ENCODE peak calls at places on chromosome 3, in ten cellular contexts. C, T, F, R, O, P, X, I, A and Z are unnamed samples.

GRCh38 chr3:12444582-12445468 is 39.5 kb upstream of the TSEN2 start:
- DNase-seq in P (peak), X (peak), F (no peak), A (peak), I (no peak), C (no peak), T (peak), O (peak), R (no peak), Z (no peak)

GRCh38 chr3:33211444-33211843 is 7.2 kb downstream of the SUSD5 start:
- DNase-seq in O (peak), C (no peak), R (no peak), T (peak), A (no peak), P (no peak), X (peak), F (no peak), I (no peak), Z (no peak)

GRCh38 chr3:76961284-76961683 is 78.6 kb upstream of the ROBO2 start:
- DNase-seq in T (no peak), X (no peak), P (no peak), F (no peak), R (no peak), I (no peak), A (no peak), C (no peak), O (no peak), Z (no peak)

GRCh38 chr3:76500746-76501275 is 539.1 kb upstream of the ROBO2 start:
- DNase-seq in A (no peak), T (peak), F (no peak), O (peak), C (no peak), I (no peak), X (peak), P (no peak), R (no peak), Z (no peak)

GRCh38 chr3:183218826-183219225 is 34.2 kb upstream of the B3GNT5 start:
- DNase-seq in X (no peak), R (no peak), P (no peak), O (no peak), F (no peak), C (no peak), A (no peak), I (no peak), T (no peak), Z (no peak)

GRCh38 chr3:134754768-134755559 is 40.1 kb upstream of the EPHB1 start:
- DNase-seq in O (peak), A (peak), P (no peak), T (peak), C (peak), R (no peak), I (no peak), X (peak), F (peak), Z (peak)

GRCh38 chr3:178353292-178353814 is 182.9 kb upstream of the KCNMB2 start:
- DNase-seq in C (no peak), T (peak), P (no peak), O (no peak), A (no peak), R (no peak), X (peak), I (no peak), F (no peak), Z (no peak)

GRCh38 chr3:170815930-170816329 is 54.1 kb downstream of the RPL22L1 start:
- DNase-seq in I (no peak), A (no peak), C (no peak), X (no peak), R (no peak), T (no peak), P (no peak), F (no peak), O (no peak), Z (no peak)

GRCh38 chr3:46987485-46988401 is 8.3 kb downstream of the NBEAL2 start:
- DNase-seq in P (no peak), I (peak), T (no peak), X (no peak), A (peak), F (peak), C (peak), O (no peak), R (no peak), Z (peak)

GRCh38 chr3:190387578-190388213 is at the start of gene CLDN16:
- DNase-seq in R (no peak), A (no peak), O (no peak), C (no peak), T (no peak), X (peak), F (no peak), P (no peak), I (no peak), Z (no peak)

GRCh38 chr3:190239325-190239724 is 82.9 kb downstream of the CLDN1 start:
- DNase-seq in X (no peak), A (no peak), T (no peak), C (no peak), O (no peak), F (no peak), R (no peak), I (no peak), P (no peak), Z (peak)

GRCh38 chr3:38210141-38210757 is 44.9 kb downstream of the OXSR1 start:
- DNase-seq in O (no peak), A (no peak), R (no peak), P (no peak), I (no peak), C (no peak), T (no peak), F (no peak), X (no peak), Z (no peak)

GRCh38 chr3:141825216-141826011 is 51.0 kb upstream of the ATP1B3 start:
- DNase-seq in R (no peak), X (no peak), O (no peak), T (no peak), F (no peak), A (peak), C (no peak), P (no peak), I (no peak), Z (no peak)

GRCh38 chr3:7340795-7341194 is 479.9 kb downstream of the GRM7 start:
- DNase-seq in I (no peak), F (no peak), X (peak), O (no peak), A (no peak), P (no peak), R (no peak), C (no peak), T (peak), Z (no peak)

GRCh38 chr3:135891121-135891520 is 74.4 kb upstream of the PPP2R3A start:
- DNase-seq in X (peak), F (no peak), I (no peak), A (no peak), O (no peak), P (no peak), T (peak), C (no peak), R (no peak), Z (no peak)

GRCh38 chr3:24365168-24365567 is 129.5 kb downstream of the THRB start:
- DNase-seq in O (peak), X (peak), A (no peak), R (no peak), F (no peak), T (peak), P (no peak), I (no peak), C (no peak), Z (no peak)

GRCh38 chr3:126487151-126487771 is 11.6 kb upstream of the ZXDC start:
- DNase-seq in O (no peak), F (peak), X (no peak), R (no peak), P (no peak), T (no peak), I (no peak), A (no peak), C (no peak), Z (peak)

GRCh38 chr3:43852066-43852465 is 161.3 kb downstream of the ABHD5 start:
- DNase-seq in O (peak), I (no peak), C (no peak), F (no peak), P (no peak), T (peak), X (peak), R (no peak), A (no peak), Z (no peak)

GRCh38 chr3:32422943-32423342 is 31.3 kb downstream of the CMTM7 start:
- DNase-seq in O (no peak), R (no peak), X (no peak), C (peak), P (no peak), T (no peak), I (no peak), A (no peak), F (no peak), Z (peak)

GRCh38 chr3:37545479-37545878 is 316.2 kb upstream of the CTDSPL start:
- DNase-seq in F (no peak), O (no peak), C (no peak), R (peak), T (no peak), X (no peak), I (no peak), P (no peak), A (no peak), Z (no peak)

GRCh38 chr3:101279162-101279561 is 41.2 kb downstream of the IMPG2 start:
- DNase-seq in T (peak), O (no peak), X (peak), F (no peak), A (no peak), C (no peak), R (no peak), I (no peak), P (no peak), Z (no peak)

GRCh38 chr3:16338999-16339398 is 74.0 kb downstream of the OXNAD1 start:
- DNase-seq in P (no peak), R (peak), T (peak), C (peak), O (peak), F (no peak), A (no peak), I (peak), X (peak), Z (no peak)

GRCh38 chr3:14632445-14632930 is 19.1 kb upstream of the CCDC174 start:
- DNase-seq in I (no peak), P (no peak), F (no peak), C (no peak), T (no peak), X (no peak), R (no peak), O (no peak), A (no peak), Z (no peak)

GRCh38 chr3:191775451-191776233 is 314.7 kb downstream of the PYDC2 start:
- DNase-seq in P (no peak), I (no peak), T (peak), R (no peak), O (no peak), C (no peak), X (peak), F (no peak), A (no peak), Z (no peak)

GRCh38 chr3:48018841-48019240 is 2.6 kb upstream of the MAP4 start:
- DNase-seq in F (no peak), I (no peak), T (peak), R (no peak), P (no peak), X (peak), C (no peak), A (no peak), O (peak), Z (no peak)

GRCh38 chr3:136473716-136474326 is 223.7 kb downstream of the PCCB start:
- DNase-seq in R (no peak), P (no peak), A (no peak), X (peak), C (no peak), O (peak), T (peak), I (no peak), F (no peak), Z (no peak)

GRCh38 chr3:53739926-53740325 is 106.3 kb downstream of the CHDH start:
- DNase-seq in X (no peak), I (no peak), P (no peak), T (no peak), C (no peak), F (no peak), R (no peak), O (no peak), A (no peak), Z (no peak)

GRCh38 chr3:97131476-97131875 is 317.1 kb downstream of the EPHA6 start:
- DNase-seq in O (no peak), F (no peak), A (no peak), C (no peak), P (no peak), I (no peak), R (no peak), T (no peak), X (no peak), Z (no peak)

GRCh38 chr3:17901893-17902292 is 159.5 kb upstream of the TBC1D5 start:
- DNase-seq in O (no peak), F (peak), C (no peak), A (no peak), I (no peak), R (no peak), P (no peak), T (peak), X (peak), Z (peak)

GRCh38 chr3:182565916-182566524 is 227.3 kb upstream of the ATP11B start:
- DNase-seq in T (peak), P (no peak), F (no peak), A (no peak), O (no peak), I (no peak), X (peak), R (no peak), C (no peak), Z (no peak)

GRCh38 chr3:185089751-185090150 is 63.1 kb downstream of the C3orf70 start:
- DNase-seq in T (no peak), R (no peak), F (no peak), A (no peak), O (no peak), P (no peak), C (no peak), X (no peak), I (no peak), Z (no peak)

GRCh38 chr3:43691120-43692002 is 623 bp downstream of the ABHD5 start:
- DNase-seq in X (peak), F (peak), T (peak), P (peak), I (no peak), C (peak), A (peak), R (peak), O (peak), Z (peak)

GRCh38 chr3:116135462-116135861 is 309.8 kb downstream of the LSAMP start:
- DNase-seq in C (no peak), P (peak), F (no peak), A (peak), X (peak), R (peak), I (no peak), T (peak), O (peak), Z (no peak)

GRCh38 chr3:155241559-155241958 is 51.9 kb downstream of the STRIT1 start:
- DNase-seq in R (no peak), T (peak), O (no peak), X (peak), I (no peak), A (no peak), P (no peak), F (no peak), C (peak), Z (no peak)

GRCh38 chr3:43289401-43289800 is 3.1 kb downstream of the SNRK start:
- DNase-seq in R (no peak), T (no peak), C (no peak), I (no peak), O (no peak), F (no peak), X (no peak), A (no peak), P (no peak), Z (no peak)

GRCh38 chr3:193869221-193870201 is 266.4 kb upstream of the HES1 start:
- DNase-seq in A (peak), O (peak), X (peak), I (no peak), F (no peak), R (peak), T (peak), C (no peak), P (peak), Z (no peak)

GRCh38 chr3:183555541-183556081 is at the start of gene KLHL6:
- DNase-seq in O (no peak), F (peak), R (no peak), P (no peak), I (peak), T (no peak), C (no peak), X (no peak), A (peak), Z (peak)

DNA sequence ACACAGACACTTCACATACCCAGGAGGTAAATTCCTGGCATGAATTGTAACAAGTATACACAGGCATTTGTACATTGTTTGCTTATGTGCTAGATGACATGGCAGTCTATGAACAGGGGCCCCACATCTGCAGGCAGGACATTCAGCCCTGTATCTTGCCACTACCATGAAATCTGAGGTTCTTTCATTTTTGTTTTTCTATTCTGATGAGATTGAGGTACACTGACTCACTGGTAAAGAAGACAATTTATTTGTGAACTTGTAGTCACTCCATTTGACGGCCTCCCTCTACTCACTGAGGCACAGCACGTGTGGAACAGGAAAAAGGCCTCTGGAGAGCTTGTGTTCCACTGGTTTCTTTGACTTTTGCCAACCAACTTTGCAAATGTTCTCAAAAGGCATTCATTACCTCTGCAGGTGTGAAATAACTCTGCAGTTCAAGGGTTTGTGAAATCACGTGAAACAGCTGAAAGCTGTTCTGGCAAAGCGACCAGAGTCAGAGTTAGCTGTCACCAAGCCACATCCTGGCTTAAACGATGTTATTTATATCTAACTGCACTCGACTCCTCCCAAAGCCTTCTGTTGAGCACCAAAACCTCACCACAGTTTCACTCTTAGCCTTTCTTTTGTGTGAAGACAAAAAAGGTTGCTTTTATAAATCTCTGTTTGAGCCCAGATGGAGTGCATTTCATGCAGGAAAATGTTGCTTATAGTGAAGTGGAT is 401.4 kb upstream of the CFAP20DC start:
- DNase-seq in I (peak), X (peak), O (no peak), T (no peak), F (peak), R (no peak), A (no peak), P (no peak), C (no peak), Z (peak)
- H3K27ac ChIP-seq in I (peak), X (no peak), O (no peak), T (no peak), F (peak), R (no peak), A (no peak), P (no peak), C (no peak), Z (peak)

GRCh38 chr3:153165211-153165815 is 3.3 kb downstream of the RAP2B start:
- DNase-seq in R (no peak), T (no peak), P (no peak), A (no peak), I (peak), C (no peak), O (no peak), F (peak), X (peak), Z (peak)
- H3K4me3 ChIP-seq in R (no peak), T (peak), P (peak), A (no peak), I (peak), C (no peak), O (peak), F (peak), X (peak), Z (peak)

GRCh38 chr3:58154752-58155449 is 55.9 kb downstream of the DNASE1L3 start:
- DNase-seq in F (no peak), C (no peak), A (no peak), T (no peak), R (no peak), P (no peak), X (no peak), I (no peak), O (no peak), Z (no peak)
- H3K27ac ChIP-seq in F (no peak), C (no peak), A (no peak), T (no peak), R (no peak), P (no peak), X (no peak), I (no peak), O (no peak), Z (no peak)

GRCh38 chr3:179604336-179605078 is at the start of the genes MRPL47 and NDUFB5:
- DNase-seq in R (peak), X (peak), T (peak), F (peak), I (peak), O (peak), C (peak), P (peak), A (peak), Z (peak)
- H3K4me3 ChIP-seq in R (peak), X (peak), T (peak), F (peak), I (peak), O (peak), C (peak), P (peak), A (peak), Z (peak)

GRCh38 chr3:4417449-4417848 is 49.6 kb downstream of the SUMF1 start:
- DNase-seq in I (no peak), T (peak), X (peak), R (no peak), F (no peak), A (no peak), C (no peak), P (no peak), O (peak), Z (no peak)
- H3K27ac ChIP-seq in I (no peak), T (peak), X (peak), R (no peak), F (no peak), A (peak), C (peak), P (no peak), O (peak), Z (no peak)

DNA sequence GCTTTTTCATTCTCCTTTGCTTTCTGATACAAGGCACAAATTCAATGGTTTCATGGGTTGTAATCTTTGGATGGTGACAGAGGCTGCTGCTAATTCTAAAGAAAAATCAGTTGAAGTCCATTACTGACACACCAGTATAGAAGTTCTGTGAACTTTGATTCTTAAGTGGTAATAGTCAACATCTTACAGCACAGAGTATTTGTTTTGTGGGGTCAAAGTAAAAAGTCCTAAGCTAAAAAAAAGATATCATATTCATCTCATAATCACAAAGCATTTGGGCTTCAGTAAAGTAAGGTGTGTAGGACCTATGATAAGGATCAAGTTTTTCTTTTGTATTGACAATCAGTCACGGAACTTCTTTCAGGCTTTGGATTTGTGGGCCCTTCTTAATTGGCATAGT is 1.1 kb downstream of the ASTE1 start:
- DNase-seq in P (no peak), X (no peak), R (no peak), O (no peak), I (no peak), T (no peak), F (no peak), A (no peak), C (no peak), Z (no peak)
- H3K4me3 ChIP-seq in P (peak), X (peak), R (peak), O (no peak), I (peak), T (peak), F (peak), A (peak), C (no peak), Z (no peak)

DNA sequence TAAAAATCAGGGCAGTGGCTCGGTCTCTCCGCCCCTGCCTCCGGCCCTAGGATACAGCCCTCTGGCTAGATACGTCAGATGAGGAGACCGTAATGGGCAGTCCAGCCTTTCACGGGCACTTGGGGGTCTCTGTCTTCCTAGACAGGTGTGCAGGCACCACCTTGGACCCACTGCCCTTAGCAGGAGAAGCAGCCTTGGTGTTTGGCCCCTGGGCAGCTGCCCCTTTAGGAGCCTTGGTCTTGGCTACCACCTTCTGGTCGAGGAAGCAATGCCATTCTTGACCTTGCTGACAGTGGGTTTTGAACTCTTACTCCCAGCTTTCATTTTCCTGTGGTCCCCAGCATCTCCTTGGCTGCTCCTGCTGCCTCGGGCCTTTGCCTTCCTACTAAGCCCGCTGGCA is 149.7 kb upstream of the FRMD4B start:
- DNase-seq in R (no peak), P (no peak), O (no peak), X (no peak), A (no peak), T (no peak), C (no peak), F (no peak), I (no peak), Z (no peak)
- H3K27ac ChIP-seq in R (no peak), P (no peak), O (no peak), X (no peak), A (no peak), T (no peak), C (no peak), F (no peak), I (no peak), Z (no peak)

GRCh38 chr3:112908252-112908651 is 61.6 kb upstream of the CD200R1L start:
- DNase-seq in X (no peak), A (no peak), O (no peak), T (no peak), C (no peak), R (no peak), P (no peak), F (peak), I (peak), Z (peak)
- H3K4me3 ChIP-seq in X (no peak), A (no peak), O (no peak), T (no peak), C (no peak), R (no peak), P (no peak), F (peak), I (no peak), Z (peak)